ENCODE peak calls at places on chromosomes 2 and 18, in four cellular contexts. L is K562, F is GM12878, Y is IMR-90. M is an unnamed sample.
A peak's percentile ranks its signal among the peaks of the same experiment; 100 is the strongest.

GRCh38 chr2:222142027-222142426 is 156.8 kb downstream of the PAX3 start:
- DNase-seq in L (no peak), F (no peak), Y (no peak), M (no peak)

GRCh38 chr2:8306530-8307351 is 375.1 kb upstream of the ID2 start:
- DNase-seq in L (no peak), F (no peak), Y (peak; percentile 90), M (no peak)

GRCh38 chr2:152200101-152200500 is 24.5 kb upstream of the STAM2 start:
- DNase-seq in L (no peak), F (no peak), Y (peak; percentile 8), M (no peak)

GRCh38 chr2:72892506-72893173 is 5.4 kb downstream of the SPR start:
- DNase-seq in L (peak; percentile 54), F (no peak), Y (peak; percentile 70), M (peak; percentile 60)

GRCh38 chr18:68262697-68263293 is 452.1 kb downstream of the TMX3 start:
- DNase-seq in L (no peak), F (no peak), Y (peak; percentile 83), M (peak; percentile 27)

GRCh38 chr2:76953733-76954347 is 568.3 kb downstream of the LRRTM4 start:
- DNase-seq in L (peak; percentile 5), F (peak; percentile 17), Y (peak; percentile 41), M (peak; percentile 62)

GRCh38 chr18:79203017-79203605 is 133.9 kb downstream of the ATP9B start:
- DNase-seq in L (no peak), F (no peak), Y (peak; percentile 50), M (no peak)

GRCh38 chr2:23694058-23695045 is 232.6 kb downstream of the ATAD2B start:
- DNase-seq in L (no peak), F (no peak), Y (no peak), M (no peak)

GRCh38 chr2:182784058-182784706 is 68.1 kb downstream of the DNAJC10 start:
- DNase-seq in L (no peak), F (no peak), Y (no peak), M (no peak)

GRCh38 chr2:235591921-235592320 is 98.1 kb downstream of the AGAP1 start:
- DNase-seq in L (no peak), F (no peak), Y (peak; percentile 21), M (no peak)

GRCh38 chr2:54388093-54388492 is 68.0 kb upstream of the SPTBN1 start:
- DNase-seq in L (no peak), F (no peak), Y (no peak), M (no peak)

GRCh38 chr2:84781942-84782716 is 98.8 kb downstream of the TRABD2A start:
- DNase-seq in L (no peak), F (no peak), Y (peak; percentile 15), M (no peak)

GRCh38 chr2:147026664-147027278 is 818.1 kb upstream of the ACVR2A start:
- DNase-seq in L (no peak), F (no peak), Y (peak; percentile 68), M (no peak)

GRCh38 chr18:58721586-58722160 is 50.4 kb downstream of the MALT1 start:
- DNase-seq in L (no peak), F (no peak), Y (peak; percentile 28), M (no peak)

GRCh38 chr2:25286025-25286400 is 55.7 kb downstream of the DNMT3A start:
- DNase-seq in L (no peak), F (no peak), Y (no peak), M (peak; percentile 28)

GRCh38 chr18:23547806-23548205 is 38.5 kb downstream of the NPC1 start:
- DNase-seq in L (no peak), F (no peak), Y (no peak), M (no peak)

DNA sequence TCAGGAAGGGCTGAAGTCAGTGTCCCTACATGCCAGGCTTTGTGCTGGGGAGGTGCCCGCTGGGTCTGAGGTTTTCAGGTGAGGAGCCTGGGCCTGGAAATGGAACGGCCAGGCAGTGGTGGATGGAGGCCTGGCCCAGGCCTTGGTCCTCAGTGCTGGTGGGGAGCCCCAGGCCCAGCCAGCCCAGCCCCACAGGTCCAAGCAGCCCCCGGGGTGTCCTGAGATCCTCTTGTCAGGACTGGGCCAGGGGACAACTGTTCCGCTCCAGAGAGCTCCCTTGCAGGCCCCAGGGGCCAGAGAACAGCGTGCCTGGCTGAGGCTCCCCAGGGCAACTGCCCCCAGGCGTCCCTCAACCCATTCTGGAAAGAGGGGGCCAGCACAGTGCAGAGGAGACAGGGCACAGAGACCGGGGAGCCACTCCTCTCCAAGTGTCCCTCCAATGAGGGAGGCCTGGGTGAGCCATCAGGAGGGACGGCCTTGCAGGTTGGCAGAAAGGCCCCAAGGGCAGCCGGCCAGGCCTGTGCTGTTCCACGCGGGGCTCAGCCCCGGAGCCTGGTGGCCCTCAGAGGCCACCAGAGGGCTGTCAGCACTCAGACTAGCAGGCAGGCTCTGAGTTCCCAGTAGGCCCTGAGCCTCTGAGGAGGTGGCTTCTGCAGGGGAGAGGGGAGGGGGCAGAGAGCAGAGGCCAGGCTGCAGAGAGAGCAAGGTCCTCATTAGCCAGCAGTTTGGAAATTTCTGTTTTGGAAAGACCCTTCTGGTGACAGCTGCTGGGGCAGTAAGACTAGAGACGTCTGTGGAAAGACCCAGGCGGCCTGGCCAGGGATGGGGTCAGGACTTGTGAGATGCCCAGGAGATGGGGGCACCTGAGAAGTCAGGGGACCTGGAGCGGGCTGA is 29.4 kb upstream of the SNED1 start:
- DNase-seq in L (no peak), F (no peak), Y (no peak), M (no peak)
- TF ChIP-seq FOS in L (no peak), F (no peak), Y (no peak), M (no peak)

DNA sequence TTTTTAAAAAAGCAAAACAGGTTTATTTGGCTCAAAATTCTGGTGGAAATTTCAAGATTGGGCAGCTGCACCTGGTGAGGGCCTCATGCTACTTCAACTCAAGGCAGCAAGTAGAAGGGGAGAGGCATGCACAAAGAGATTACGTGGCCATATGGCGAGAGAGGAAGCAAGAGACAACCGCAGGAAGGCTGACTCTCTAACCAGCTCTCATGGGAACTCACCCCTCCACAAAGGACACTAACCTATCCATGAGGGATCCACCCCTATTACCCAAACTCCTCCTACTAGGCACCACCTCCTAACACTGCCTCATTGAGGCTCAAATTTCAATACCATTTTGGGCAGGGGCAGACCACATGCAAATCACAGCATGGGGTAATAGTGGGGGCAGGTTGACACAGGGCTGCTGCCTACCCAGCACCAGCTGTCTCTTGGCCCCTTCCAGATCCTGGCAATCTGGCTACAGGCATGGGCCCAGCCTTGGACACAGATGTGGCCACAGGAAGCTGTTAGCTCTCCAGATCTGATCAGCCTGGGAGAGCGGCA is 2.0 kb upstream of the CAPN10 start:
- DNase-seq in L (no peak), F (peak; percentile 100), Y (no peak), M (no peak)
- TF ChIP-seq FOS in L (no peak), F (no peak), Y (no peak), M (no peak)

GRCh38 chr18:35695803-35696202 is 114.3 kb downstream of the GALNT1 start:
- DNase-seq in L (no peak), F (no peak), Y (no peak), M (no peak)
- TF ChIP-seq FOS in L (no peak), F (no peak), Y (no peak), M (no peak)

GRCh38 chr2:128037624-128038023 is 9.8 kb upstream of the SAP130 start:
- DNase-seq in L (no peak), F (no peak), Y (no peak), M (no peak)
- TF ChIP-seq FOS in L (no peak), F (no peak), Y (no peak), M (no peak)

DNA sequence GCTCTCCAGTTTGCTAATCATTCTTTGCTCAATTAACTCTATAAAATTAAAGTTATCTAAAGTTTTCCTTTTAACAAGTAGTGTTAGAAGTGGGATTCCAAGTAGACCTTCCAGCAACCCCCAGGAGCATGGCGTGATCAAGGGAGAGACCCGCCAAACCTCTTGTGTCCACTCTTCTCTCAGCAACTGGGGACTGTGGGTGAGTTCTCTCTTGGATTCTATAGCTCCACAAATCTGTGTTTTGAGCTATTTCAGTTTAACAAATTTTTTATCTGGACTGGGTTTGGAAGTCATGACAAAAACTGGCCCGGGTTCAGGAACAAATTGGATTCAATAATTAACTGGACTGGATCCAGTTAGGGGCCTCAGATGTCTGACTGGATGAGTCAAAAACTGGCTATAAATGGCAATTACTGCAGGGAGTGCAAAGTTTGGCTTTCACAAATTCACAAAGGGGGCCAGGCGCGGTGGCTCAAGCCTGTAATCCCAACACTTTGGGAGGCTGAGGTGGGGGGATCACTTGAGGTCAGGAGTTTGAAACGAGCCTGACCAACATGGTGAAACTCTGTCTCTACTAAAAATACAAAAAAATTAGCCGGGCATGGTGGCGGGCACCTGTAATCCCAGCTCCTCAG is 329.9 kb upstream of the ST6GAL2 start:
- DNase-seq in L (no peak), F (no peak), Y (no peak), M (no peak)
- TF ChIP-seq FOS in L (no peak), F (no peak), Y (no peak), M (no peak)

DNA sequence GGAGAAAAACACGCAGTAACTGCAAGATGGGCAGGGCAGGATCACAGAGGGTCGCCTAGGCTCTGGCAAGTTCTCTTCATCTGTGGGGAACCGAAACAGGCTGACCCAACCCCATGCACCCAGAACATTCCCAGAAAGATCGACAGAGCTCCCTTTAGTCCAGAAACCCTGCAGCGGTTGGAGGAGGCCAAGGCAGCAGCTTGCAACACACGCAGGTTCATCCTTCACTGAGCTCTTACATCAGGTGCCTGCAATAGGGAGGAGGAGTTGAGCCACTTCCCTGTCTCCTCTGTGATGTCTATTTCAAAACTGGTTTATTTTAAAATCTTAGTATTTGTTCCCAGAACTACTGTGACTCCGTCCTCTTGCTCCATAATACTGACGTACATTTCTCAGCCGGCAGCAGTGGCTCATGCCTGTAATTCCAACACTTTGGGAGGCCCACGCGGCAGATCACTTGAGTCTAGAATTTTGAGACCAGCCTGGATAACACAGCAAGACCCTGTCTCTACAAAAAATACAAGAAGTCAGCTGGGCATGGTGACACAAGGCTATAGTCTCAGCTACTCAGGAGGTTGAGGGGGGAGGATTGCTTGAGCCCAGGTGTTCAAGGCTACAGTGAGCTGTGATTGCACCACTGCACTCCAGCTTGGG is 11.5 kb upstream of the SLC11A1 start:
- DNase-seq in L (no peak), F (no peak), Y (peak; percentile 73), M (no peak)
- TF ChIP-seq FOS in L (no peak), F (no peak), Y (no peak), M (no peak)

GRCh38 chr2:45045706-45046105 is 36.5 kb upstream of the SIX2 start:
- DNase-seq in L (no peak), F (no peak), Y (no peak), M (no peak)

GRCh38 chr2:45043171-45043570 is 33.9 kb upstream of the SIX2 start:
- DNase-seq in L (no peak), F (no peak), Y (no peak), M (no peak)

GRCh38 chr2:45046786-45047185 is 37.5 kb upstream of the SIX2 start:
- DNase-seq in L (no peak), F (no peak), Y (no peak), M (no peak)

GRCh38 chr2:45044916-45045315 is 35.7 kb upstream of the SIX2 start:
- DNase-seq in L (no peak), F (no peak), Y (no peak), M (no peak)

DNA sequence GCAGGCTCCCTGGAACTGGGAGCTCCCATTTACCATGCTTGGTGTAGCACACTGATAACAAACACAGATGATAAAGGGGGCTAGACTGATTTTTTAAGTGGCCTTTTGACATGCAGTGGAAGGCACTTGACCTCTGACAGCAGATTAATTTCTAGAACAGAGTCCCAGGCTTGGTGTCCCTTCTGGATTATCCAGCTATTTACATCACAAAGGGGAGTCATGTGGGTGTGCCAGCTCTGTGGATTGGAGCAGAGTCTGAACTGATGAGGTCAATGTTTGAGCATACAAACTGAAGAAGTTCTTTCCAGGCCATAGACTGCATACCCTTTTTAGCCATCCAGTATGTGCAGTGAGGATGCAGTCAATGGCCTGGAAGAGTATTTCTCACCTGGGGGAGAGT is 31.5 kb upstream of the SIX2 start:
- DNase-seq in L (no peak), F (no peak), Y (no peak), M (no peak)
- TF ChIP-seq FOS in L (no peak), F (no peak), Y (no peak), M (no peak)